ENCODE peak calls at places on chromosomes 2 and 18, in eight cellular contexts. One of them, this sample, is unnamed.
A peak's percentile ranks its signal among the peaks of the same experiment; 100 is the strongest.

GRCh38 chr2:138512672-138513071 is 11.1 kb downstream of the SPOPL start:
- DNase-seq in lower leg skin: no peak
- DNase-seq in osteocyte: no peak
- DNase-seq in OCI-LY7: no peak
- DNase-seq in right atrium auricular region: no peak
- DNase-seq in kidney: no peak
- DNase-seq in Peyer's patch: no peak
- DNase-seq in cardiac muscle cell: no peak
- DNase-seq in this sample: no peak

GRCh38 chr2:38523728-38524437 is 78.8 kb downstream of the HNRNPLL start:
- DNase-seq in lower leg skin: no peak
- DNase-seq in osteocyte: peak; percentile 72
- DNase-seq in OCI-LY7: peak; percentile 66
- DNase-seq in right atrium auricular region: peak; percentile 38
- DNase-seq in kidney: no peak
- DNase-seq in Peyer's patch: no peak
- DNase-seq in cardiac muscle cell: no peak
- DNase-seq in this sample: no peak

GRCh38 chr2:129895061-129895460 is 84.4 kb upstream of the RAB6C start:
- DNase-seq in lower leg skin: peak; percentile 67
- DNase-seq in osteocyte: peak; percentile 56
- DNase-seq in OCI-LY7: no peak
- DNase-seq in right atrium auricular region: no peak
- DNase-seq in kidney: peak; percentile 40
- DNase-seq in Peyer's patch: peak; percentile 15
- DNase-seq in cardiac muscle cell: no peak
- DNase-seq in this sample: no peak

GRCh38 chr2:140457483-140457882 is 1673.3 kb downstream of the LRP1B start:
- DNase-seq in lower leg skin: no peak
- DNase-seq in osteocyte: no peak
- DNase-seq in OCI-LY7: no peak
- DNase-seq in right atrium auricular region: no peak
- DNase-seq in kidney: no peak
- DNase-seq in Peyer's patch: no peak
- DNase-seq in cardiac muscle cell: no peak
- DNase-seq in this sample: no peak

GRCh38 chr2:236309669-236310029 is 45.4 kb upstream of the ASB18 start:
- DNase-seq in lower leg skin: no peak
- DNase-seq in osteocyte: peak; percentile 68
- DNase-seq in OCI-LY7: peak; percentile 16
- DNase-seq in right atrium auricular region: no peak
- DNase-seq in kidney: no peak
- DNase-seq in Peyer's patch: no peak
- DNase-seq in cardiac muscle cell: peak; percentile 58
- DNase-seq in this sample: peak; percentile 42

GRCh38 chr2:213227458-213227857 is 56.8 kb upstream of the SPAG16 start:
- DNase-seq in lower leg skin: no peak
- DNase-seq in osteocyte: no peak
- DNase-seq in OCI-LY7: peak; percentile 82
- DNase-seq in right atrium auricular region: no peak
- DNase-seq in kidney: no peak
- DNase-seq in Peyer's patch: no peak
- DNase-seq in cardiac muscle cell: no peak
- DNase-seq in this sample: no peak

GRCh38 chr2:67486041-67486796 is 89.1 kb downstream of the ETAA1 start:
- DNase-seq in lower leg skin: no peak
- DNase-seq in osteocyte: no peak
- DNase-seq in OCI-LY7: no peak
- DNase-seq in right atrium auricular region: no peak
- DNase-seq in kidney: no peak
- DNase-seq in Peyer's patch: no peak
- DNase-seq in cardiac muscle cell: no peak
- DNase-seq in this sample: no peak

GRCh38 chr2:217852812-217853211 is 150.0 kb downstream of the TNS1 start:
- DNase-seq in lower leg skin: no peak
- DNase-seq in osteocyte: no peak
- DNase-seq in OCI-LY7: no peak
- DNase-seq in right atrium auricular region: no peak
- DNase-seq in kidney: no peak
- DNase-seq in Peyer's patch: no peak
- DNase-seq in cardiac muscle cell: no peak
- DNase-seq in this sample: no peak

GRCh38 chr2:121028577-121028976 is 256.4 kb downstream of the TFCP2L1 start:
- DNase-seq in lower leg skin: peak; percentile 28
- DNase-seq in osteocyte: no peak
- DNase-seq in OCI-LY7: no peak
- DNase-seq in right atrium auricular region: no peak
- DNase-seq in kidney: no peak
- DNase-seq in Peyer's patch: no peak
- DNase-seq in cardiac muscle cell: no peak
- DNase-seq in this sample: no peak

GRCh38 chr2:229612395-229612971 is 101.9 kb downstream of the DNER start:
- DNase-seq in lower leg skin: no peak
- DNase-seq in osteocyte: no peak
- DNase-seq in OCI-LY7: no peak
- DNase-seq in right atrium auricular region: no peak
- DNase-seq in kidney: no peak
- DNase-seq in Peyer's patch: no peak
- DNase-seq in cardiac muscle cell: no peak
- DNase-seq in this sample: no peak

GRCh38 chr18:45110577-45111506 is 430.2 kb downstream of the SETBP1 start:
- DNase-seq in lower leg skin: no peak
- DNase-seq in osteocyte: no peak
- DNase-seq in OCI-LY7: no peak
- DNase-seq in right atrium auricular region: no peak
- DNase-seq in kidney: no peak
- DNase-seq in Peyer's patch: no peak
- DNase-seq in cardiac muscle cell: no peak
- DNase-seq in this sample: no peak

GRCh38 chr2:44777542-44777941 is 164.0 kb upstream of the SIX3 start:
- DNase-seq in lower leg skin: no peak
- DNase-seq in osteocyte: no peak
- DNase-seq in OCI-LY7: no peak
- DNase-seq in right atrium auricular region: no peak
- DNase-seq in kidney: no peak
- DNase-seq in Peyer's patch: no peak
- DNase-seq in cardiac muscle cell: no peak
- DNase-seq in this sample: no peak

GRCh38 chr2:128408349-128409305 is 90.0 kb upstream of the HS6ST1 start:
- DNase-seq in lower leg skin: peak; percentile 87
- DNase-seq in osteocyte: peak; percentile 66
- DNase-seq in OCI-LY7: no peak
- DNase-seq in right atrium auricular region: peak; percentile 54
- DNase-seq in kidney: peak; percentile 55
- DNase-seq in Peyer's patch: no peak
- DNase-seq in cardiac muscle cell: no peak
- DNase-seq in this sample: no peak

GRCh38 chr2:226798422-226799210 is 1.0 kb downstream of the IRS1 start:
- DNase-seq in lower leg skin: peak; percentile 92
- DNase-seq in osteocyte: no peak
- DNase-seq in OCI-LY7: peak; percentile 89
- DNase-seq in right atrium auricular region: no peak
- DNase-seq in kidney: peak; percentile 85
- DNase-seq in Peyer's patch: peak; percentile 74
- DNase-seq in cardiac muscle cell: peak; percentile 53
- DNase-seq in this sample: peak; percentile 83
- TF ChIP-seq CTCF in lower leg skin: no peak
- TF ChIP-seq CTCF in osteocyte: peak; percentile 36
- TF ChIP-seq CTCF in OCI-LY7: peak; percentile 79
- TF ChIP-seq CTCF in right atrium auricular region: peak; percentile 39
- TF ChIP-seq CTCF in kidney: peak; percentile 17
- TF ChIP-seq CTCF in Peyer's patch: no peak
- TF ChIP-seq CTCF in cardiac muscle cell: peak; percentile 28
- TF ChIP-seq CTCF in this sample: no peak

DNA sequence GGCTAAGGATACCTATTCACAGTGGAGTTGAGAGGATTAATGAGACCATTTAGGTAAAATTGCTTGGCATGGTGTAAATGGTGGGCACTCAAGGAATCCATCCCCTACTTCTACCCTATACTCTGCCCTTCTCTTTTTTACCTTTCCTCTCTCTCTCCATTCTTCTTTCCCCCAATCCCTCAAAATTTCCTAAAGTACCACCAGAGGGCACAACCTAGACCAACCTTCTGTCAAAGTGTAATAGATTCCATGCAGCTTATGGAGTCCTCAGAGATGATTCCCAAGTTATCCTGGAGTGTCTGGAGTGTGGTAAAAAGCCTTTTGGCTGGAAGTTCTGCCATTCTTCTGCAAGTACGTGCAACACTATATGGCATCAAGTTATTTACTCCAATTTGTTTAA is 33.0 kb upstream of the CCDC195 start:
- DNase-seq in lower leg skin: no peak
- DNase-seq in osteocyte: no peak
- DNase-seq in OCI-LY7: no peak
- DNase-seq in right atrium auricular region: no peak
- DNase-seq in kidney: no peak
- DNase-seq in Peyer's patch: no peak
- DNase-seq in cardiac muscle cell: no peak
- DNase-seq in this sample: no peak
- TF ChIP-seq CTCF in lower leg skin: no peak
- TF ChIP-seq CTCF in osteocyte: no peak
- TF ChIP-seq CTCF in OCI-LY7: peak; percentile 56
- TF ChIP-seq CTCF in right atrium auricular region: no peak
- TF ChIP-seq CTCF in kidney: no peak
- TF ChIP-seq CTCF in Peyer's patch: no peak
- TF ChIP-seq CTCF in cardiac muscle cell: peak; percentile 32
- TF ChIP-seq CTCF in this sample: no peak

GRCh38 chr2:127004893-127005600 is 101.9 kb downstream of the BIN1 start:
- DNase-seq in lower leg skin: no peak
- DNase-seq in osteocyte: no peak
- DNase-seq in OCI-LY7: no peak
- DNase-seq in right atrium auricular region: no peak
- DNase-seq in kidney: no peak
- DNase-seq in Peyer's patch: no peak
- DNase-seq in cardiac muscle cell: no peak
- DNase-seq in this sample: no peak

GRCh38 chr2:127000937-127001336 is 102.2 kb downstream of the TEX51 start:
- DNase-seq in lower leg skin: no peak
- DNase-seq in osteocyte: peak; percentile 13
- DNase-seq in OCI-LY7: no peak
- DNase-seq in right atrium auricular region: no peak
- DNase-seq in kidney: no peak
- DNase-seq in Peyer's patch: no peak
- DNase-seq in cardiac muscle cell: no peak
- DNase-seq in this sample: no peak

GRCh38 chr2:127001751-127002150 is 103.1 kb downstream of the TEX51 start:
- DNase-seq in lower leg skin: peak; percentile 66
- DNase-seq in osteocyte: peak; percentile 25
- DNase-seq in OCI-LY7: no peak
- DNase-seq in right atrium auricular region: no peak
- DNase-seq in kidney: no peak
- DNase-seq in Peyer's patch: no peak
- DNase-seq in cardiac muscle cell: no peak
- DNase-seq in this sample: no peak

GRCh38 chr2:127000194-127000593 is 101.5 kb downstream of the TEX51 start:
- DNase-seq in lower leg skin: no peak
- DNase-seq in osteocyte: no peak
- DNase-seq in OCI-LY7: no peak
- DNase-seq in right atrium auricular region: no peak
- DNase-seq in kidney: no peak
- DNase-seq in Peyer's patch: no peak
- DNase-seq in cardiac muscle cell: no peak
- DNase-seq in this sample: no peak

DNA sequence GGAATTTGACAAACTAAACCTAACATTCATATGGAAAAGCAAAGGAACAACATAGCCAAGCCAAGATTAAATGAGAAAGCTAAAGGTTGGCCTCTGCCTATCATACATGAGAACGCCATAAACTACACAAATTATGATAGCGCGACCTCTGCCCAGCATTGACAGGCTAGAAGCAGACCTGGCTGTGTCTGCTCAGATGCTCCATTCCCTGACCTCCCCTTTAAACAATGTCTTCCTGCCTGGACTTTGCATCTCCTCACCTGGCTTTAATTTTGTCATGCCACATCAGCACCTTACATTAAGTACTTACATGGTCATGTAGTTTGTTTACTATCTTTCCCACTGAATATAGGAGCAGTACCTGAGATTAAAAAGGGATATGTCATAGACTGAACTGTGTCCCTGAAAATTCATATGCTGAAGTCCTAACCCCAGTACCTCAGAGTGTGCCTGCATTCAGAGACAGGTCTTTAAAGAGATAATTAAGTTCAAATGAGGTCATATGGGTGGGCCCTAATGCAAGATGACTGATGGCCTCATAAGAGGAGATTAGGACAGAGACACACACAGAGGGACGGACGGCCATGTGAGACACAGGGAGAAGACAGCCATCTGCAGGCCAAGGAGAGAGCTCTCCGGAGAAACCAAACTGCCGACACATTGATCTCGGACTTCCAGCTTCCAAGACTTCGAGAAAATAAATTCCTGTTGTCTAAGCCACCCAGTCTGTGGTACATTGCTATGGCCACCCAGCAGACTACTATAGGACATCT is 103.7 kb downstream of the BIN1 start:
- DNase-seq in lower leg skin: peak; percentile 28
- DNase-seq in osteocyte: peak; percentile 27
- DNase-seq in OCI-LY7: no peak
- DNase-seq in right atrium auricular region: no peak
- DNase-seq in kidney: no peak
- DNase-seq in Peyer's patch: no peak
- DNase-seq in cardiac muscle cell: no peak
- DNase-seq in this sample: no peak
- TF ChIP-seq CTCF in lower leg skin: no peak
- TF ChIP-seq CTCF in osteocyte: no peak
- TF ChIP-seq CTCF in OCI-LY7: no peak
- TF ChIP-seq CTCF in right atrium auricular region: no peak
- TF ChIP-seq CTCF in kidney: no peak
- TF ChIP-seq CTCF in Peyer's patch: no peak
- TF ChIP-seq CTCF in cardiac muscle cell: no peak
- TF ChIP-seq CTCF in this sample: no peak

GRCh38 chr2:11745613-11746375 is 638 bp upstream of the LPIN1 start:
- DNase-seq in lower leg skin: no peak
- DNase-seq in osteocyte: peak; percentile 67
- DNase-seq in OCI-LY7: no peak
- DNase-seq in right atrium auricular region: no peak
- DNase-seq in kidney: peak; percentile 82
- DNase-seq in Peyer's patch: no peak
- DNase-seq in cardiac muscle cell: no peak
- DNase-seq in this sample: no peak

GRCh38 chr2:11746376-11746806 is at the start of gene LPIN1:
- DNase-seq in lower leg skin: peak; percentile 97
- DNase-seq in osteocyte: peak; percentile 94
- DNase-seq in OCI-LY7: peak; percentile 91
- DNase-seq in right atrium auricular region: peak; percentile 92
- DNase-seq in kidney: peak; percentile 96
- DNase-seq in Peyer's patch: peak; percentile 98
- DNase-seq in cardiac muscle cell: peak; percentile 95
- DNase-seq in this sample: peak; percentile 93

GRCh38 chr2:11743531-11743815 is 3.0 kb upstream of the LPIN1 start:
- DNase-seq in lower leg skin: no peak
- DNase-seq in osteocyte: peak; percentile 77
- DNase-seq in OCI-LY7: no peak
- DNase-seq in right atrium auricular region: no peak
- DNase-seq in kidney: peak; percentile 61
- DNase-seq in Peyer's patch: no peak
- DNase-seq in cardiac muscle cell: no peak
- DNase-seq in this sample: no peak

GRCh38 chr2:11743846-11744553 is 2.4 kb upstream of the LPIN1 start:
- DNase-seq in lower leg skin: peak; percentile 98
- DNase-seq in osteocyte: peak; percentile 95
- DNase-seq in OCI-LY7: peak; percentile 81
- DNase-seq in right atrium auricular region: peak; percentile 96
- DNase-seq in kidney: peak; percentile 97
- DNase-seq in Peyer's patch: peak; percentile 90
- DNase-seq in cardiac muscle cell: peak; percentile 90
- DNase-seq in this sample: peak; percentile 81

GRCh38 chr2:11744631-11745394 is 1.6 kb upstream of the LPIN1 start:
- DNase-seq in lower leg skin: no peak
- DNase-seq in osteocyte: peak; percentile 73
- DNase-seq in OCI-LY7: peak; percentile 74
- DNase-seq in right atrium auricular region: no peak
- DNase-seq in kidney: peak; percentile 64
- DNase-seq in Peyer's patch: peak; percentile 55
- DNase-seq in cardiac muscle cell: peak; percentile 62
- DNase-seq in this sample: no peak
- TF ChIP-seq CTCF in lower leg skin: no peak
- TF ChIP-seq CTCF in osteocyte: peak; percentile 51
- TF ChIP-seq CTCF in OCI-LY7: peak; percentile 77
- TF ChIP-seq CTCF in right atrium auricular region: peak; percentile 59
- TF ChIP-seq CTCF in kidney: peak; percentile 22
- TF ChIP-seq CTCF in Peyer's patch: peak; percentile 23
- TF ChIP-seq CTCF in cardiac muscle cell: peak; percentile 39
- TF ChIP-seq CTCF in this sample: no peak

This sample was measured in GM20000.